ENCODE peak calls at places on chromosomes 6 and 20, in seven cellular contexts. Z is CD8-positive, alpha-beta memory T cell; P is CD8-positive, alpha-beta T cell; C is Karpas-422; F is GM23338; B is IMR-90; K is Panc1. W is an unnamed sample.

GRCh38 chr6:148389917-148390316 is 47.3 kb downstream of the SASH1 start:
- DNase-seq in Z (no peak), B (no peak), C (no peak), P (no peak), K (no peak), F (no peak), W (no peak)

GRCh38 chr6:56714982-56715456 is 72.3 kb upstream of the DST start:
- DNase-seq in P (no peak), F (no peak), C (no peak), B (peak; percentile 92), K (no peak), Z (no peak), W (no peak)

GRCh38 chr6:155171109-155171746 is 92.6 kb upstream of the CLDN20 start:
- DNase-seq in K (no peak), F (no peak), Z (peak; percentile 53), P (peak; percentile 61), C (no peak), B (peak; percentile 89), W (no peak)

GRCh38 chr6:154352898-154353585 is 3.6 kb downstream of the IPCEF1 start:
- DNase-seq in P (no peak), Z (no peak), F (no peak), C (no peak), B (no peak), K (no peak), W (no peak)

GRCh38 chr6:117371492-117371891 is 54.2 kb downstream of the ROS1 start:
- DNase-seq in C (no peak), K (no peak), B (no peak), Z (no peak), F (no peak), P (no peak), W (no peak)

GRCh38 chr6:15678514-15678913 is 15.7 kb upstream of the DTNBP1 start:
- DNase-seq in Z (no peak), K (no peak), C (peak; percentile 25), F (no peak), P (no peak), B (no peak), W (no peak)

GRCh38 chr20:41692479-41693135 is 74.4 kb upstream of the CHD6 start:
- DNase-seq in C (peak; percentile 90), F (peak; percentile 97), P (peak; percentile 73), K (peak; percentile 27), Z (peak; percentile 59), B (peak; percentile 52), W (no peak)

GRCh38 chr6:85581572-85581971 is 12.1 kb downstream of the SNX14 start:
- DNase-seq in Z (no peak), C (no peak), K (no peak), P (no peak), F (no peak), B (no peak), W (no peak)

GRCh38 chr6:157982297-157982579 is 575 bp downstream of the SYNJ2 start:
- DNase-seq in Z (no peak), C (no peak), P (peak; percentile 20), K (no peak), B (no peak), F (peak; percentile 86), W (no peak)

GRCh38 chr20:51899674-51900073 is 97.4 kb upstream of the SALL4 start:
- DNase-seq in K (no peak), Z (no peak), P (no peak), C (no peak), B (no peak), F (peak; percentile 61), W (no peak)

GRCh38 chr20:8388707-8389106 is 256.6 kb downstream of the PLCB1 start:
- DNase-seq in B (peak; percentile 18), Z (no peak), C (no peak), P (no peak), K (no peak), F (no peak), W (no peak)

GRCh38 chr6:150928882-150929281 is 63.4 kb downstream of the MTHFD1L start:
- DNase-seq in F (peak; percentile 63), C (no peak), P (no peak), Z (no peak), K (no peak), B (no peak), W (no peak)

GRCh38 chr6:71224011-71224410 is 64.6 kb upstream of the OGFRL1 start:
- DNase-seq in K (no peak), B (no peak), P (no peak), Z (no peak), F (no peak), C (no peak), W (no peak)

GRCh38 chr20:23520185-23520584 is 29.3 kb downstream of the CST8 start:
- DNase-seq in B (no peak), C (no peak), Z (no peak), K (no peak), P (no peak), F (no peak), W (no peak)

DNA sequence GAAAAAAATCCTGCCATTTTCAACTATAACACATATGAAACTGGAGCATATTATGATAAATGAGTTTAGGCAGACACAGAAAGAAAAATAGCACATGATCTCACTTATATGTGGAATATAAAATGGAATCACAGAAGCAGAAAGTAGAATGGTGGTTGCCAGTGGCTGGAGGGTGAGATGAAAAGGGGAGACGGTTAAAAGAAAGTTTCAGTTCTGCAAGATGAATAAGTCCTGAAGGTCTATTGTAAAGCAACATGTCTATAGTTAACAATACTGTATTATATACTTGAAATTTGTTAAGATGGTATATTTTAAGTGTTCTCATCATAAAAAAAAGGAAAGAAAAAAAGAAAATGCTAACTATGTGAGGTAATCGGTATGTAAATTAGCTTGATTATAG is 503.9 kb downstream of the EPHA7 start:
- DNase-seq in C (no peak), Z (no peak), B (no peak), F (no peak), P (no peak), K (no peak), W (no peak)
- H3K27ac ChIP-seq in C (no peak overlapping the region), Z (no peak overlapping the region), B (no peak overlapping the region), F (no peak overlapping the region), P (no peak overlapping the region), K (no peak overlapping the region), W (no peak overlapping the region)

DNA sequence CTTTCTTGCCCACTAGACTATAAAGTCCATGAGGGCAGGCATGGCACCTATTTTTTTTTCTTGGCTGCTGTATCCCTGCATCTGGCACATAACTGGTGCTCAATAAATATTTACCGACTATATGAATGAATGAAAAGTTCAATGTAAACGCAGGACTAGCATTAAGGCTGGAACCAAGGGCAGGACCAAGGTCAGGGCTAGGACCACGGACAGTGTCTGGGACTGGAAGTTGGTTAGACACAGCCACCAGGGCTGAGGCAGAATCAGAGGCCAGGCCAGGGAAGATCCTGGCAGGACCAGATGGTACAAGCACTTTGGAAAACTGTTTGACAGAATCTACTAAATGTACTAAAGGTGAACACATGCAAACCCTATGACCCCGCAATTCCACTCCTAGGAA is 3.7 kb downstream of the TNXB start:
- DNase-seq in F (no peak), P (no peak), Z (no peak), B (peak; percentile 36), K (no peak), C (no peak), W (no peak)
- H3K27me3 ChIP-seq in F (peaks cover 8% of the 10 kb centered on the region), P (no peaks in the 10 kb centered on the region), Z (peaks cover 3% of the 10 kb centered on the region), B (peaks cover 32% of the 10 kb centered on the region), K (peaks cover 6% of the 10 kb centered on the region), C (no peaks in the 10 kb centered on the region), W (peaks cover 42% of the 10 kb centered on the region)

GRCh38 chr6:75493400-75494064 is at the start of gene FILIP1:
- DNase-seq in B (peak; percentile 56), K (no peak), F (peak; percentile 27), Z (no peak), C (no peak), P (no peak), W (peak; percentile 10)

GRCh38 chr6:75489025-75489424 is 4.6 kb downstream of the FILIP1 start:
- DNase-seq in K (no peak), P (no peak), Z (no peak), B (peak; percentile 27), F (no peak), C (no peak), W (no peak)

GRCh38 chr6:75494290-75494689 is 690 bp upstream of the FILIP1 start:
- DNase-seq in F (no peak), K (no peak), Z (no peak), P (no peak), B (no peak), C (no peak), W (no peak)

GRCh38 chr6:75492769-75493168 is 831 bp downstream of the FILIP1 start:
- DNase-seq in P (no peak), F (no peak), Z (no peak), C (no peak), B (no peak), K (no peak), W (no peak)

GRCh38 chr6:75491302-75491701 is 2.3 kb downstream of the FILIP1 start:
- DNase-seq in K (no peak), B (no peak), Z (no peak), C (no peak), P (no peak), F (no peak), W (no peak)
- H3K27ac ChIP-seq in K (no peak overlapping the region), B (no peak overlapping the region), Z (no peak overlapping the region), C (no peak overlapping the region), P (no peak overlapping the region), F (no peak overlapping the region), W (no peak overlapping the region)

GRCh38 chr20:227439-228105 is 514 bp downstream of the DEFB129 start:
- DNase-seq in B (no peak), F (no peak), P (no peak), C (no peak), K (no peak), Z (no peak), W (no peak)
- H3K27me3 ChIP-seq in B (peaks cover 3% of the 10 kb centered on the region), F (peaks cover 40% of the 10 kb centered on the region), P (no peaks in the 10 kb centered on the region), C (no peaks in the 10 kb centered on the region), K (peaks cover 9% of the 10 kb centered on the region), Z (no peaks in the 10 kb centered on the region), W (no peaks in the 10 kb centered on the region)

GRCh38 chr6:93581371-93581770 is 162.0 kb upstream of the EPHA7 start:
- DNase-seq in P (no peak), F (no peak), Z (no peak), K (no peak), C (no peak), B (no peak), W (no peak)
- H3K27ac ChIP-seq in P (no peak overlapping the region), F (no peak overlapping the region), Z (no peak overlapping the region), K (peak overlapping the region; percentile 66), C (no peak overlapping the region), B (no peak overlapping the region), W (no peak overlapping the region)

DNA sequence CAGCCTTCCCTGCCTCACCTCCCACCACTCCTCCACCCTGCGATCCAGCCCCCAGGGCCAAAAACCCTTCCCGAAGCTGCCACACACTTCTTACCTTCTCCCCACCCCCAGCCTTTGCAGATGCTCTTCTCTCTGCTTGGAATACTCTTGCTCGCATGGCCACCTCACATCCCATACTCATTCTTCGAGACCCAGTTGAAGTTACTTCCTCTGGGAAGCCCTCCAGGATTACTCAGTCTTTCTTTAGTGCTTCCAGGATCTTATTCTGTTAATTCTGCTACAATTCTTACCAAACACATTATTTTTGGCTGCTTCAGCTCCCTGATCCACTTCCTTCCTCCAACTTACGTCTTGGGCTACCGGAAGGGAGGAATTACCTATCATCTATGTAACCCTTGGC is 54.3 kb downstream of the CD40 start:
- DNase-seq in Z (no peak), F (no peak), C (no peak), K (no peak), P (no peak), B (no peak), W (no peak)
- H3K27me3 ChIP-seq in Z (peaks cover 28% of the 10 kb centered on the region), F (peaks cover 49% of the 10 kb centered on the region), C (no peaks in the 10 kb centered on the region), K (peaks cover 24% of the 10 kb centered on the region), P (peaks cover 16% of the 10 kb centered on the region), B (peaks cover 40% of the 10 kb centered on the region), W (peaks cover 35% of the 10 kb centered on the region)